ENCODE peak calls at places on chromosomes 7 and 10, in four cellular contexts. C, R, A and N are unnamed samples.

GRCh38 chr7:130909881-130910672 is 176.1 kb upstream of the KLF14 start:
- DNase-seq in C (no peak), R (peak), A (no peak), N (no peak)

GRCh38 chr7:151456782-151457181 is 16.8 kb upstream of the CRYGN start:
- DNase-seq in C (no peak), R (no peak), A (no peak), N (no peak)

GRCh38 chr7:94412762-94413322 is 18.1 kb downstream of the COL1A2 start:
- DNase-seq in C (no peak), R (no peak), A (no peak), N (no peak)

GRCh38 chr7:842436-843031 is 10.3 kb downstream of the SUN1 start:
- DNase-seq in C (peak), R (no peak), A (no peak), N (no peak)

GRCh38 chr10:49154641-49155040 is 20.8 kb upstream of the FAM170B start:
- DNase-seq in C (no peak), R (no peak), A (no peak), N (no peak)

GRCh38 chr7:27751888-27752660 is 12.1 kb downstream of the TAX1BP1 start:
- DNase-seq in C (no peak), R (no peak), A (no peak), N (no peak)

GRCh38 chr10:103765168-103765567 is 90.2 kb downstream of the SH3PXD2A start:
- DNase-seq in C (no peak), R (peak), A (peak), N (no peak)

GRCh38 chr10:48564466-48565150 is 40.3 kb downstream of the ARHGAP22 start:
- DNase-seq in C (no peak), R (no peak), A (no peak), N (no peak)

GRCh38 chr10:70054902-70055301 is 2.3 kb downstream of the MACROH2A2 start:
- DNase-seq in C (no peak), R (no peak), A (no peak), N (no peak)

GRCh38 chr7:153088601-153089000 is 329.0 kb downstream of the ACTR3B start:
- DNase-seq in C (no peak), R (no peak), A (no peak), N (no peak)

GRCh38 chr10:73625004-73625883 is 16.0 kb downstream of the MYOZ1 start:
- DNase-seq in C (peak), R (peak), A (peak), N (no peak)

GRCh38 chr7:53383131-53383530 is 347.7 kb downstream of the POM121L12 start:
- DNase-seq in C (no peak), R (peak), A (peak), N (no peak)

GRCh38 chr7:95473276-95473985 is 12.3 kb upstream of the ASB4 start:
- DNase-seq in C (no peak), R (no peak), A (no peak), N (no peak)

GRCh38 chr7:98203261-98203963 is 7.8 kb upstream of the BHLHA15 start:
- DNase-seq in C (peak), R (no peak), A (no peak), N (no peak)

GRCh38 chr10:132297521-132297920 is 10.2 kb downstream of the STK32C start:
- DNase-seq in C (no peak), R (no peak), A (no peak), N (no peak)

GRCh38 chr7:131741446-131741845 is 185.0 kb upstream of the PODXL start:
- DNase-seq in C (no peak), R (no peak), A (no peak), N (no peak)

GRCh38 chr10:80946957-80947722 is 409.4 kb downstream of the SH2D4B start:
- DNase-seq in C (no peak), R (no peak), A (no peak), N (peak)

GRCh38 chr10:34184901-34185386 is 630.2 kb downstream of the PARD3 start:
- DNase-seq in C (no peak), R (no peak), A (no peak), N (peak)

GRCh38 chr7:85106719-85107118 is 80.1 kb downstream of the SEMA3D start:
- DNase-seq in C (no peak), R (no peak), A (no peak), N (no peak)

GRCh38 chr7:131459256-131459655 is 97.2 kb downstream of the PODXL start:
- DNase-seq in C (no peak), R (peak), A (no peak), N (no peak)

GRCh38 chr10:15370741-15371701 is at the start of gene FAM171A1:
- DNase-seq in C (peak), R (peak), A (peak), N (no peak)

GRCh38 chr10:97277551-97277950 is 14.9 kb downstream of the ARHGAP19 start:
- DNase-seq in C (no peak), R (no peak), A (no peak), N (no peak)